ENCODE peak calls at places on chromosomes 12 and 14, in five cellular contexts. G, C, T, N and S are unnamed samples.
A peak's percentile ranks its signal among the peaks of the same experiment; 100 is the strongest.

GRCh38 chr14:54627325-54627717 is 60.4 kb downstream of the SAMD4A start:
- DNase-seq in C (no peak), G (no peak), T (no peak), N (no peak), S (no peak)

GRCh38 chr12:113030875-113031525 is 25.5 kb upstream of the DTX1 start:
- DNase-seq in N (peak; percentile 73), T (peak; percentile 58), C (peak; percentile 39), G (peak; percentile 45), S (peak; percentile 66)

GRCh38 chr12:105995986-105996385 is 142.8 kb downstream of the NUAK1 start:
- DNase-seq in T (no peak), G (no peak), N (peak; percentile 9), C (no peak), S (no peak)

GRCh38 chr14:32230181-32230580 is 27.1 kb upstream of the RNU6-8 start:
- DNase-seq in T (no peak), C (peak; percentile 91), N (peak; percentile 63), G (no peak), S (peak; percentile 79)

GRCh38 chr12:27779416-27779815 is 617 bp upstream of the KLHL42 start:
- DNase-seq in N (peak; percentile 39), C (no peak), G (peak; percentile 10), T (peak; percentile 30), S (peak; percentile 8)

GRCh38 chr12:1890119-1890703 is 28.2 kb downstream of the CACNA2D4 start:
- DNase-seq in N (no peak), C (no peak), G (no peak), T (no peak), S (no peak)

GRCh38 chr14:92549096-92549852 is 35.7 kb downstream of the RIN3 start:
- DNase-seq in C (no peak), T (no peak), G (no peak), N (peak; percentile 58), S (no peak)

GRCh38 chr12:98744692-98745091 is 99.6 kb downstream of the APAF1 start:
- DNase-seq in T (no peak), G (no peak), C (no peak), N (no peak), S (no peak)

GRCh38 chr14:75301666-75302325 is 23.2 kb downstream of the FOS start:
- DNase-seq in T (peak; percentile 47), G (no peak), C (no peak), N (no peak), S (no peak)

GRCh38 chr12:47207829-47208248 is 128.1 kb upstream of the AMIGO2 start:
- DNase-seq in T (no peak), G (no peak), C (no peak), N (no peak), S (no peak)

GRCh38 chr12:100216337-100216736 is 15.7 kb downstream of the ACTR6 start:
- DNase-seq in N (no peak), C (no peak), G (no peak), T (no peak), S (no peak)

GRCh38 chr12:132510111-132510724 is 20.3 kb downstream of the FBRSL1 start:
- DNase-seq in G (no peak), T (no peak), C (no peak), N (no peak), S (no peak)

GRCh38 chr12:123660328-123660727 is 10.6 kb upstream of the TCTN2 start:
- DNase-seq in T (peak; percentile 89), G (no peak), N (peak; percentile 96), C (peak; percentile 79), S (peak; percentile 92)

GRCh38 chr14:98382662-98383061 is 889.3 kb downstream of the BCL11B start:
- DNase-seq in G (no peak), N (no peak), C (no peak), T (no peak), S (peak; percentile 50)

GRCh38 chr14:22200977-22201605 is 387.9 kb downstream of the DAD1 start:
- DNase-seq in N (peak; percentile 66), G (peak; percentile 71), T (peak; percentile 66), C (peak; percentile 26), S (peak; percentile 62)

GRCh38 chr14:36514278-36515104 is 5.5 kb downstream of the NKX2-1 start:
- DNase-seq in C (peak; percentile 51), T (no peak), N (no peak), G (peak; percentile 31), S (no peak)

GRCh38 chr12:26298785-26299621 is 103.6 kb downstream of the SSPN start:
- DNase-seq in N (peak; percentile 92), C (peak; percentile 88), G (no peak), T (peak; percentile 74), S (peak; percentile 94)

GRCh38 chr12:31687101-31687527 is 27.6 kb downstream of the ETFBKMT start:
- DNase-seq in N (no peak), G (no peak), C (no peak), T (no peak), S (no peak)

GRCh38 chr14:58805605-58806358 is 168.0 kb downstream of the DACT1 start:
- DNase-seq in N (no peak), C (peak; percentile 81), T (peak; percentile 63), G (no peak), S (no peak)

GRCh38 chr12:65330341-65330740 is 51.9 kb downstream of the MSRB3 start:
- DNase-seq in G (no peak), N (no peak), T (peak; percentile 31), C (peak; percentile 59), S (no peak)

GRCh38 chr12:3614806-3615466 is 123.9 kb downstream of the PRMT8 start:
- DNase-seq in N (no peak), T (no peak), G (no peak), C (no peak), S (no peak)

GRCh38 chr12:109580684-109581333 is 7.2 kb downstream of the MVK start:
- DNase-seq in N (no peak), G (no peak), C (no peak), T (no peak), S (no peak)

GRCh38 chr12:97404549-97404948 is 58.1 kb upstream of the RMST start:
- DNase-seq in C (peak; percentile 21), N (peak; percentile 43), G (peak; percentile 51), T (peak; percentile 11), S (peak; percentile 14)

GRCh38 chr12:114936148-114937099 is 252.4 kb upstream of the TBX3 start:
- DNase-seq in G (no peak), T (peak; percentile 44), N (peak; percentile 73), C (peak; percentile 77), S (peak; percentile 59)

GRCh38 chr14:21379338-21379737 is 4.5 kb downstream of the SUPT16H start:
- DNase-seq in T (no peak), G (no peak), N (no peak), C (no peak), S (no peak)

GRCh38 chr12:106112094-106112822 is 26.5 kb downstream of the NUAK1 start:
- DNase-seq in G (no peak), C (no peak), N (peak; percentile 72), T (no peak), S (peak; percentile 93)

GRCh38 chr12:115661103-115661502 is 616.4 kb downstream of the MED13L start:
- DNase-seq in C (no peak), T (peak; percentile 34), G (no peak), N (peak; percentile 15), S (no peak)

GRCh38 chr14:84988391-84988790 is 541.6 kb upstream of the FLRT2 start:
- DNase-seq in N (no peak), G (no peak), C (no peak), T (no peak), S (peak; percentile 56)

DNA sequence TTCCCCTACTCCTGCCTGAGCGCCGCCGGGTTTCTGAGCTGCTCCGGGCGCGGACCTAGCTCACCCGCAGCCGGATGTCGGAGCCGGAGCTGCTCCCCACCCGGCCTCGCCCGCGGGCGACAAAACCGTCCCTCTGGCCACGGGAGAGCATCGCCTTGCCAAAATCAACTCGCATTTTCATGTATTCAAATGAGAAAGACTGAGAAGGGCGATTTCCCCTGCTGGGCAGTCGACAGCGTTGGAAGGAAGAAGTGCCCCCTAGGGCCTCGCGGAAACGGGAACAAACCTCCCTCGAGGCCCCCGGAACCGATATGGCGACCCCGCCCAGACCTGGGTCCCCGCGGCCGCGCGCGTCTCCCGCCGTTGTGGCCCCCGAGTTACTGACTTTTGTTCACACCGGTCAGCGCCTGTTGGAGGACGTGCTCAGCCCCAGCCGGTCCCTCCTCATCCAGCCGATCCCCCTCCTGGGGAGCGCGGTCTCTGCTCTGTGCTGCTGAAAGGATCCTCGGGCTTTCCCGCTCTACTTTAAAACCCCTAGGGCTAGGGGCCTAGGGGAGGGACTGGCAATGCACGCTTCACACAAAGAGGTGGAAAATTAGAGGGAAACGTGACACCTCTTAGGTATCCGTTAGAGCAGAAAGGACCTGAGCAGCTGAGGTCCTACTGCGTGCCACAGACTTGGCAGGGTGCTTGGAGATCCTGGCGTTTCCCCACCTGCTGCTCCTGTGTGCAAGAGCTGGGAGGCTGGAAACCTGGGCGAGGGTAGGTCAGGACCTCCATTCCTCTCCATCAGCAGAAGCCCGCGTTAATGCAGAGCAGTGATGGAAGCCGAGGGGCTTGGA is 4.3 kb downstream of the TTC6 start:
- DNase-seq in N (peak; percentile 35), T (no peak), C (no peak), G (no peak), S (no peak)
- TF ChIP-seq EZH2 in N (peak; percentile 28), T (peak; percentile 90), C (peak; percentile 97), G (no peak), S (peak; percentile 89)

GRCh38 chr12:75632452-75632851 is 121.0 kb upstream of the KRR1 start:
- DNase-seq in G (no peak), C (no peak), T (peak; percentile 41), N (no peak), S (no peak)

GRCh38 chr12:75635606-75636444 is 124.4 kb upstream of the KRR1 start:
- DNase-seq in C (peak; percentile 99), G (peak; percentile 97), T (peak; percentile 91), N (peak; percentile 88), S (peak; percentile 91)

GRCh38 chr12:75631809-75632208 is 120.4 kb upstream of the KRR1 start:
- DNase-seq in T (no peak), G (no peak), N (peak; percentile 36), C (no peak), S (no peak)

GRCh38 chr12:75634244-75635222 is 123.1 kb upstream of the KRR1 start:
- DNase-seq in T (no peak), N (no peak), G (no peak), C (no peak), S (no peak)

GRCh38 chr12:75633789-75634188 is 122.4 kb upstream of the KRR1 start:
- DNase-seq in N (no peak), C (no peak), T (no peak), G (no peak), S (no peak)
- H3K9ac ChIP-seq in N (no peak overlapping the region), C (no peak overlapping the region), T (no peak overlapping the region), G (no peak overlapping the region), S (no peak overlapping the region)

GRCh38 chr12:177980-178714 is 35.8 kb downstream of the SLC6A12 start:
- DNase-seq in C (no peak), T (no peak), N (no peak), G (no peak), S (no peak)
- H3K4me2 ChIP-seq in C (no peak overlapping the region), T (no peak overlapping the region), N (no peak overlapping the region), G (no peak overlapping the region), S (no peak overlapping the region)

GRCh38 chr14:105018414-105018813 is 2.5 kb downstream of the CDCA4 start:
- DNase-seq in N (no peak), T (no peak), G (no peak), C (no peak), S (no peak)

GRCh38 chr14:105022276-105022670 is 1.4 kb upstream of the CDCA4 start:
- DNase-seq in C (no peak), T (no peak), N (peak; percentile 36), G (no peak), S (no peak)

GRCh38 chr14:105021656-105022275 is 883 bp upstream of the CDCA4 start:
- DNase-seq in T (peak; percentile 43), N (peak; percentile 50), G (peak; percentile 47), C (no peak), S (peak; percentile 51)

GRCh38 chr14:105020815-105021655 is at the start of gene CDCA4:
- DNase-seq in T (peak; percentile 95), C (peak; percentile 76), N (peak; percentile 99), G (peak; percentile 88), S (peak; percentile 96)

GRCh38 chr14:105019861-105020814 is 745 bp downstream of the CDCA4 start:
- DNase-seq in T (no peak), C (no peak), G (no peak), N (peak; percentile 73), S (no peak)
- TF ChIP-seq EZH2 in T (no peak), C (no peak), G (no peak), N (no peak), S (no peak)